ENCODE peak calls at places on chromosomes 2 and 18, in five cellular contexts. Z, F, K, U and X are unnamed samples.

GRCh38 chr2:239776441-239777033 is 248.6 kb downstream of the NDUFA10 start:
- DNase-seq in K (no peak), Z (no peak), F (no peak), U (no peak), X (no peak)

GRCh38 chr2:226531061-226531460 is 268.6 kb downstream of the IRS1 start:
- DNase-seq in F (no peak), K (no peak), U (no peak), Z (no peak), X (no peak)

GRCh38 chr18:5543036-5543671 is 643 bp downstream of the EPB41L3 start:
- DNase-seq in K (no peak), Z (no peak), F (no peak), U (no peak), X (no peak)

GRCh38 chr2:101983486-101983885 is 8.3 kb upstream of the IL1R2 start:
- DNase-seq in Z (no peak), F (no peak), K (no peak), U (no peak), X (no peak)

GRCh38 chr2:217570394-217570793 is 432.4 kb downstream of the TNS1 start:
- DNase-seq in Z (no peak), F (no peak), U (no peak), K (no peak), X (no peak)

GRCh38 chr2:19038096-19039015 is 320.1 kb downstream of the OSR1 start:
- DNase-seq in K (no peak), F (no peak), U (no peak), Z (no peak), X (no peak)

GRCh38 chr2:70104231-70105111 is 17.2 kb downstream of the PCBP1 start:
- DNase-seq in F (peak), U (peak), K (no peak), Z (no peak), X (no peak)

GRCh38 chr18:55202232-55202917 is 243.1 kb upstream of the CCDC68 start:
- DNase-seq in Z (no peak), F (peak), K (no peak), U (no peak), X (no peak)

GRCh38 chr2:167924556-167924955 is 322.8 kb downstream of the STK39 start:
- DNase-seq in U (no peak), Z (no peak), F (no peak), K (no peak), X (no peak)

GRCh38 chr2:25376750-25377621 is 35.3 kb upstream of the DNMT3A start:
- DNase-seq in F (peak), U (peak), K (peak), Z (peak), X (peak)

GRCh38 chr2:165634855-165635254 is 159.2 kb downstream of the GALNT3 start:
- DNase-seq in Z (no peak), F (no peak), U (no peak), K (no peak), X (peak)

GRCh38 chr2:147425437-147426038 is 419.3 kb upstream of the ACVR2A start:
- DNase-seq in U (no peak), F (no peak), Z (no peak), K (no peak), X (no peak)

GRCh38 chr2:159157361-159158045 is 129.0 kb downstream of the WDSUB1 start:
- DNase-seq in F (no peak), K (peak), U (no peak), Z (no peak), X (no peak)

GRCh38 chr2:17588031-17588430 is 47.5 kb downstream of the VSNL1 start:
- DNase-seq in F (no peak), Z (no peak), U (no peak), K (no peak), X (no peak)
- TF ChIP-seq ZNF274 in F (no peak), Z (no peak), U (no peak), K (no peak), X (no peak)

GRCh38 chr2:135831180-135831812 is 5.7 kb downstream of the LCT start:
- DNase-seq in U (no peak), F (no peak), K (no peak), Z (no peak), X (no peak)
- H3K9ac ChIP-seq in U (no peak), F (no peak), K (no peak), Z (no peak), X (no peak)

GRCh38 chr18:76314496-76314895 is 180.5 kb downstream of the ZNF516 start:
- DNase-seq in F (no peak), K (no peak), U (peak), Z (no peak), X (no peak)
- TF ChIP-seq YY1 in F (no peak), K (no peak), U (no peak), Z (no peak), X (no peak)

DNA sequence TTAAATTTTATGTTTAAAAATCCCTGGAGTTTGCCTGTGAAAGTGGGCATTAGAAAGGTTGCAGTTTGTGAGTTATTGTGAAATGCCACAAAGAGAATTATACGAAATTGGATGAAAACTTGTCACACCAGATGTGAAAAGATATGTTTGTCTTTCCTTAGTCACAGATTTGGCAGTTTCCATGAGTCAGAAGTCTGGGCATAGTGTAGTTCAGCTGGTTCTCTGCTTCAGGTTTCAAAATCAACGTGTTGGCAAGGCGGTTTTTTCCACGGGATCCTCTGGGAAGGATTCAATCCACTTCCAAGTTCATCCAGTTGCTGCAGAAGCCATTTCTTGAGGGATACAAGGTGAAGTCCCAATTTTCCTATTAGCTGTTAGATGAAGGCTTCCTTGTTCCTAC is 658.0 kb upstream of the CDH2 start:
- DNase-seq in K (no peak), Z (no peak), F (no peak), U (no peak), X (no peak)
- TF ChIP-seq ZNF274 in K (no peak), Z (no peak), F (no peak), U (no peak), X (no peak)